ENCODE peak calls at places on chromosomes 1 and 21, in ten cellular contexts. O, I, T, E, Y, A, N, X, W and B are unnamed samples.

GRCh38 chr1:59296358-59297256 is at the start of gene FGGY:
- DNase-seq in O (peak), I (peak), T (peak), E (peak), Y (peak), A (peak), N (peak), X (peak), W (peak), B (peak)

GRCh38 chr1:201119206-201119814 is 7.1 kb upstream of the CACNA1S start:
- DNase-seq in O (no peak), I (no peak), T (peak), E (peak), Y (peak), A (no peak), N (peak), X (no peak), W (peak), B (no peak)

GRCh38 chr1:156748670-156749428 is 2.6 kb downstream of the HDGF start:
- DNase-seq in O (no peak), I (no peak), T (peak), E (peak), Y (no peak), A (peak), N (no peak), X (no peak), W (no peak), B (peak)

GRCh38 chr1:88774151-88774556 is 90.1 kb downstream of the PKN2 start:
- DNase-seq in O (no peak), I (no peak), T (peak), E (no peak), Y (no peak), A (no peak), N (no peak), X (no peak), W (peak), B (no peak)

GRCh38 chr1:42040159-42040558 is 113.1 kb upstream of the GUCA2B start:
- DNase-seq in O (no peak), I (no peak), T (no peak), E (no peak), Y (no peak), A (no peak), N (no peak), X (no peak), W (no peak), B (no peak)

GRCh38 chr1:178034676-178035075 is 59.2 kb upstream of the RASAL2 start:
- DNase-seq in O (no peak), I (no peak), T (no peak), E (no peak), Y (no peak), A (no peak), N (no peak), X (no peak), W (no peak), B (no peak)

GRCh38 chr1:147389532-147390184 is 147.2 kb downstream of the CHD1L start:
- DNase-seq in O (no peak), I (peak), T (peak), E (peak), Y (no peak), A (no peak), N (peak), X (no peak), W (no peak), B (no peak)

GRCh38 chr1:47449702-47450552 is 12.1 kb downstream of the FOXD2 start:
- DNase-seq in O (no peak), I (no peak), T (peak), E (no peak), Y (no peak), A (no peak), N (no peak), X (no peak), W (no peak), B (no peak)

GRCh38 chr1:237962985-237963384 is 72.3 kb upstream of the ZP4 start:
- DNase-seq in O (no peak), I (no peak), T (no peak), E (no peak), Y (no peak), A (no peak), N (no peak), X (no peak), W (no peak), B (no peak)

GRCh38 chr1:236222616-236223015 is 59.1 kb downstream of the ERO1B start:
- DNase-seq in O (no peak), I (no peak), T (no peak), E (no peak), Y (no peak), A (no peak), N (no peak), X (no peak), W (no peak), B (no peak)

GRCh38 chr1:15485534-15486091 is 9.7 kb downstream of the CELA2B start:
- DNase-seq in O (no peak), I (no peak), T (no peak), E (no peak), Y (no peak), A (no peak), N (no peak), X (no peak), W (no peak), B (no peak)

GRCh38 chr1:164713446-164714204 is 154.6 kb downstream of the PBX1 start:
- DNase-seq in O (no peak), I (no peak), T (no peak), E (peak), Y (no peak), A (peak), N (no peak), X (no peak), W (no peak), B (no peak)

GRCh38 chr1:5750186-5751170 is 241.7 kb downstream of the NPHP4 start:
- DNase-seq in O (no peak), I (no peak), T (no peak), E (no peak), Y (no peak), A (no peak), N (no peak), X (no peak), W (no peak), B (no peak)

GRCh38 chr1:26358411-26359384 is 4.8 kb upstream of the CRYBG2 start:
- DNase-seq in O (no peak), I (no peak), T (peak), E (no peak), Y (peak), A (no peak), N (no peak), X (no peak), W (peak), B (no peak)

GRCh38 chr21:39014751-39015150 is 168.5 kb downstream of the PSMG1 start:
- DNase-seq in O (peak), I (peak), T (no peak), E (peak), Y (no peak), A (no peak), N (peak), X (peak), W (no peak), B (no peak)

GRCh38 chr1:65343286-65343685 is 33.9 kb downstream of the DNAJC6 start:
- DNase-seq in O (no peak), I (no peak), T (no peak), E (peak), Y (no peak), A (no peak), N (no peak), X (no peak), W (no peak), B (no peak)

GRCh38 chr1:187839873-187840272 is 1011.1 kb downstream of the PLA2G4A start:
- DNase-seq in O (peak), I (no peak), T (no peak), E (no peak), Y (no peak), A (no peak), N (no peak), X (no peak), W (no peak), B (no peak)

GRCh38 chr1:41656088-41656487 is 171.6 kb upstream of the EDN2 start:
- DNase-seq in O (no peak), I (no peak), T (no peak), E (no peak), Y (no peak), A (no peak), N (no peak), X (no peak), W (no peak), B (no peak)

GRCh38 chr1:6599141-6599975 is 3.3 kb downstream of the KLHL21 start:
- DNase-seq in O (no peak), I (no peak), T (no peak), E (peak), Y (no peak), A (no peak), N (no peak), X (no peak), W (peak), B (no peak)

GRCh38 chr1:34906756-34907155 is 22.7 kb downstream of the DLGAP3 start:
- DNase-seq in O (no peak), I (no peak), T (no peak), E (no peak), Y (no peak), A (no peak), N (no peak), X (no peak), W (no peak), B (no peak)

GRCh38 chr1:117008675-117009074 is 7.1 kb downstream of the CD101 start:
- DNase-seq in O (no peak), I (no peak), T (no peak), E (no peak), Y (no peak), A (no peak), N (no peak), X (no peak), W (no peak), B (no peak)

GRCh38 chr1:5960336-5960735 is 31.9 kb downstream of the NPHP4 start:
- DNase-seq in O (no peak), I (no peak), T (no peak), E (no peak), Y (no peak), A (no peak), N (no peak), X (no peak), W (no peak), B (no peak)

GRCh38 chr21:45496151-45496967 is 45.9 kb downstream of the SLC19A1 start:
- DNase-seq in O (no peak), I (no peak), T (no peak), E (no peak), Y (no peak), A (no peak), N (no peak), X (no peak), W (no peak), B (no peak)

GRCh38 chr1:44660176-44660575 is 14.1 kb downstream of the TMEM53 start:
- DNase-seq in O (no peak), I (no peak), T (peak), E (peak), Y (no peak), A (no peak), N (peak), X (no peak), W (no peak), B (no peak)

GRCh38 chr1:212315907-212316306 is 30.7 kb downstream of the PPP2R5A start:
- DNase-seq in O (no peak), I (no peak), T (peak), E (peak), Y (no peak), A (no peak), N (peak), X (no peak), W (peak), B (no peak)

GRCh38 chr1:40478276-40478675 is 1.2 kb downstream of the ZFP69 start:
- DNase-seq in O (no peak), I (no peak), T (no peak), E (no peak), Y (no peak), A (no peak), N (no peak), X (no peak), W (no peak), B (no peak)

GRCh38 chr21:45128613-45129226 is 54.3 kb downstream of the ADARB1 start:
- DNase-seq in O (peak), I (peak), T (peak), E (peak), Y (peak), A (peak), N (peak), X (no peak), W (peak), B (peak)